ENCODE peak calls at places on chromosome 3, in six cellular contexts. V is cardiac muscle cell, U is NT2/D1, Y is NCI-H1694 treated with DMSO at 0.1 percent for 48 hours, M is choroid plexus epithelial cell, A is NCI-H69. Q is an unnamed sample.
A peak's percentile ranks its signal among the peaks of the same experiment; 100 is the strongest.

GRCh38 chr3:194688207-194688711 is 2.6 kb downstream of the FAM43A start:
- DNase-seq in A (peak; percentile 82), V (peak; percentile 48), M (peak; percentile 62), Y (no peak), U (no peak), Q (peak; percentile 57)

GRCh38 chr3:124200336-124200901 is 208.5 kb upstream of the ROPN1 start:
- DNase-seq in A (no peak), V (peak; percentile 5), M (no peak), U (no peak), Y (no peak), Q (peak; percentile 6)

GRCh38 chr3:106640353-106640752 is 736.9 kb upstream of the CCDC54 start:
- DNase-seq in M (no peak), V (no peak), A (no peak), U (no peak), Y (no peak), Q (no peak)

GRCh38 chr3:134038071-134038491 is 8.4 kb upstream of the SLCO2A1 start:
- DNase-seq in A (no peak), V (peak; percentile 3), M (no peak), U (no peak), Y (no peak), Q (no peak)

GRCh38 chr3:146078031-146078430 is 83.0 kb downstream of the PLOD2 start:
- DNase-seq in Y (no peak), M (peak; percentile 27), U (no peak), V (peak; percentile 13), A (no peak), Q (no peak)

GRCh38 chr3:188901671-188902331 is 270.0 kb upstream of the TPRG1 start:
- DNase-seq in U (no peak), M (no peak), Y (no peak), V (no peak), A (no peak), Q (no peak)

GRCh38 chr3:16071246-16071645 is 103.2 kb upstream of the GALNT15 start:
- DNase-seq in Y (no peak), A (peak; percentile 25), U (no peak), V (no peak), M (no peak), Q (no peak)

GRCh38 chr3:150005243-150006102 is 34.8 kb upstream of the PFN2 start:
- DNase-seq in U (no peak), V (no peak), A (peak; percentile 22), Y (no peak), M (peak; percentile 44), Q (no peak)

GRCh38 chr3:157499342-157499963 is 3.8 kb downstream of the VEPH1 start:
- DNase-seq in U (peak; percentile 74), A (peak; percentile 60), V (peak; percentile 40), Y (no peak), M (peak; percentile 50), Q (peak; percentile 44)

GRCh38 chr3:32105291-32106131 is 909 bp upstream of the GPD1L start:
- DNase-seq in Y (no peak), M (peak; percentile 14), V (peak; percentile 10), U (no peak), A (no peak), Q (peak; percentile 14)

GRCh38 chr3:183437060-183437459 is 8.6 kb upstream of the MCF2L2 start:
- DNase-seq in A (no peak), V (no peak), U (no peak), M (no peak), Y (no peak), Q (no peak)

GRCh38 chr3:5126586-5126985 is 4.5 kb downstream of the ARL8B start:
- DNase-seq in A (no peak), U (no peak), Y (no peak), V (peak; percentile 75), M (peak; percentile 80), Q (peak; percentile 76)

GRCh38 chr3:59308684-59309083 is 258.9 kb upstream of the CFAP20DC start:
- DNase-seq in V (no peak), M (peak; percentile 16), Y (no peak), A (peak; percentile 24), U (no peak), Q (no peak)

GRCh38 chr3:118636841-118637240 is 397.8 kb downstream of the IGSF11 start:
- DNase-seq in Y (no peak), A (no peak), M (no peak), U (no peak), V (no peak), Q (no peak)

GRCh38 chr3:53730565-53730964 is 115.7 kb downstream of the CHDH start:
- DNase-seq in A (peak; percentile 80), M (peak; percentile 42), V (peak; percentile 57), Y (no peak), U (no peak), Q (peak; percentile 17)

GRCh38 chr3:522888-523287 is 326.3 kb downstream of the CHL1 start:
- DNase-seq in V (no peak), U (no peak), A (no peak), M (no peak), Y (no peak), Q (no peak)

GRCh38 chr3:123540285-123540684 is 44.6 kb downstream of the HACD2 start:
- DNase-seq in M (no peak), Y (no peak), U (no peak), A (no peak), V (no peak), Q (no peak)

GRCh38 chr3:112117826-112118571 is 15.0 kb downstream of the GCSAM start:
- DNase-seq in A (no peak), U (no peak), Y (no peak), V (no peak), M (no peak), Q (no peak)

GRCh38 chr3:170740726-170741591 is 129.0 kb downstream of the RPL22L1 start:
- DNase-seq in U (no peak), Y (no peak), V (peak; percentile 89), M (peak; percentile 83), A (peak; percentile 69), Q (peak; percentile 79)

GRCh38 chr3:137972401-137972800 is 37.6 kb upstream of the CLDN18 start:
- DNase-seq in V (no peak), U (no peak), M (no peak), A (peak; percentile 25), Y (no peak), Q (no peak)

GRCh38 chr3:174270841-174271240 is 588.3 kb upstream of the NAALADL2 start:
- DNase-seq in A (no peak), V (peak; percentile 68), U (no peak), M (peak; percentile 55), Y (no peak), Q (peak; percentile 65)

GRCh38 chr3:134029256-134029733 is 430 bp downstream of the SLCO2A1 start:
- DNase-seq in V (peak; percentile 39), A (peak; percentile 37), U (no peak), M (peak; percentile 32), Y (peak; percentile 7), Q (peak; percentile 43)

GRCh38 chr3:156642750-156643728 is 31.4 kb upstream of the TIPARP start:
- DNase-seq in A (peak; percentile 25), M (peak; percentile 56), Y (no peak), U (no peak), V (peak; percentile 23), Q (peak; percentile 33)

GRCh38 chr3:4681301-4681700 is 188.2 kb downstream of the ITPR1 start:
- DNase-seq in U (no peak), A (no peak), Y (no peak), M (no peak), V (no peak), Q (no peak)

GRCh38 chr3:27728195-27729087 is 6.3 kb upstream of the EOMES start:
- DNase-seq in M (no peak), V (no peak), A (peak; percentile 64), Y (no peak), U (peak; percentile 84), Q (no peak)

GRCh38 chr3:28349397-28350000 is 875 bp upstream of the AZI2 start:
- DNase-seq in U (no peak), V (no peak), A (peak; percentile 85), M (peak; percentile 26), Y (peak; percentile 51), Q (no peak)

GRCh38 chr3:50587806-50588758 is 18.8 kb downstream of the HEMK1 start:
- DNase-seq in V (no peak), U (no peak), A (no peak), M (no peak), Y (no peak), Q (no peak)

GRCh38 chr3:180762866-180763265 is 83.6 kb upstream of the CCDC39 start:
- DNase-seq in Y (no peak), V (no peak), A (no peak), U (no peak), M (no peak), Q (no peak)

GRCh38 chr3:53795176-53795575 is 51.0 kb downstream of the CHDH start:
- DNase-seq in A (no peak), Y (no peak), V (no peak), M (no peak), U (no peak), Q (no peak)

GRCh38 chr3:187783098-187783497 is 37.8 kb upstream of the BCL6 start:
- DNase-seq in Y (peak; percentile 51), V (peak; percentile 92), U (no peak), M (peak; percentile 88), A (no peak), Q (peak; percentile 85)